ENCODE peak calls at places on chromosomes 16 and 17, in eight cellular contexts. H is cardiac muscle cell, D is OCI-LY7, S is esophagus muscularis mucosa, Q is left ventricle myocardium inferior, B is A549, K is uterus, R is heart right ventricle. G is an unnamed sample.

GRCh38 chr16:83929811-83930555 is 23.1 kb upstream of the OSGIN1 start:
- DNase-seq in Q (no peak), K (no peak), D (no peak), S (no peak), B (no peak), H (no peak), R (no peak), G (no peak)

GRCh38 chr16:19698480-19699465 is 19.3 kb downstream of the KNOP1 start:
- DNase-seq in D (no peak), Q (no peak), B (no peak), K (no peak), S (no peak), H (peak; percentile 71), R (no peak), G (no peak)

GRCh38 chr16:9079430-9079812 is 12.0 kb upstream of the HAPSTR1 start:
- DNase-seq in S (no peak), K (no peak), R (no peak), H (no peak), B (no peak), Q (no peak), D (no peak), G (no peak)

GRCh38 chr17:81339502-81340296 is 44.6 kb upstream of the SLC38A10 start:
- DNase-seq in Q (no peak), K (no peak), H (no peak), D (no peak), S (no peak), R (no peak), B (peak; percentile 91), G (no peak)

GRCh38 chr17:7136266-7136877 is 21.8 kb upstream of the ASGR2 start:
- DNase-seq in B (peak; percentile 77), R (peak; percentile 81), H (peak; percentile 78), K (peak; percentile 68), Q (peak; percentile 69), S (no peak), D (peak; percentile 81), G (peak; percentile 80)

GRCh38 chr16:69469807-69470561 is 45.6 kb downstream of the CYB5B start:
- DNase-seq in H (no peak), Q (no peak), S (no peak), K (no peak), B (no peak), D (peak; percentile 9), R (no peak), G (no peak)

GRCh38 chr17:51657224-51657623 is 396.9 kb downstream of the UTP18 start:
- DNase-seq in S (no peak), Q (no peak), D (no peak), K (no peak), R (no peak), H (no peak), B (no peak), G (no peak)

GRCh38 chr16:65195998-65196397 is 74.1 kb upstream of the CDH11 start:
- DNase-seq in Q (no peak), H (peak; percentile 18), K (no peak), R (no peak), B (no peak), D (no peak), S (no peak), G (no peak)

GRCh38 chr17:33086041-33086440 is 94.4 kb downstream of the SPACA3 start:
- DNase-seq in Q (no peak), S (no peak), K (no peak), B (no peak), H (no peak), D (no peak), R (no peak), G (no peak)

GRCh38 chr17:55062921-55063320 is 94.4 kb downstream of the STXBP4 start:
- DNase-seq in K (no peak), R (no peak), B (peak; percentile 29), H (no peak), Q (no peak), S (no peak), D (no peak), G (no peak)

GRCh38 chr17:41421116-41421515 is 3.3 kb downstream of the KRT37 start:
- DNase-seq in K (peak; percentile 61), B (no peak), S (no peak), Q (no peak), R (no peak), H (no peak), D (no peak), G (no peak)

GRCh38 chr17:42428141-42428944 is 5.3 kb upstream of the CAVIN1 start:
- DNase-seq in R (no peak), S (no peak), B (peak; percentile 97), Q (no peak), K (no peak), D (peak; percentile 74), H (peak; percentile 94), G (peak; percentile 86)

GRCh38 chr16:4401510-4401909 is 14.9 kb downstream of the CORO7 start:
- DNase-seq in D (no peak), B (no peak), S (no peak), Q (no peak), K (no peak), R (no peak), H (no peak), G (no peak)

GRCh38 chr17:79027925-79028491 is 4.0 kb downstream of the C1QTNF1 start:
- DNase-seq in D (no peak), S (no peak), R (peak; percentile 44), B (no peak), K (peak; percentile 27), H (peak; percentile 89), Q (no peak), G (no peak)

GRCh38 chr17:68759343-68760140 is 158.4 kb upstream of the FAM20A start:
- DNase-seq in S (peak; percentile 96), K (peak; percentile 94), R (peak; percentile 81), D (peak; percentile 67), H (peak; percentile 96), B (peak; percentile 95), Q (peak; percentile 85), G (peak; percentile 74)

GRCh38 chr16:80408014-80408413 is 132.8 kb upstream of the DYNLRB2 start:
- DNase-seq in S (no peak), H (no peak), Q (no peak), B (no peak), R (no peak), K (no peak), D (no peak), G (no peak)

GRCh38 chr16:27401768-27402568 is at the start of gene IL21R:
- DNase-seq in S (peak; percentile 86), D (peak; percentile 87), B (no peak), Q (peak; percentile 73), R (peak; percentile 73), H (peak; percentile 69), K (peak; percentile 20), G (peak; percentile 70)

GRCh38 chr16:87823146-87823929 is 46.0 kb downstream of the SLC7A5 start:
- DNase-seq in H (no peak), S (no peak), B (no peak), Q (no peak), R (no peak), D (no peak), K (no peak), G (no peak)

GRCh38 chr16:30839523-30840227 is 52.7 kb upstream of the ZNF629 start:
- DNase-seq in Q (no peak), S (no peak), D (no peak), R (no peak), H (no peak), B (no peak), K (no peak), G (no peak)
- H3K4me1 ChIP-seq in Q (peaks cover 9% of the 10 kb centered on the region), S (peaks cover under 1% of the 10 kb centered on the region), D (no peaks in the 10 kb centered on the region), R (peaks cover 3% of the 10 kb centered on the region), H (peaks cover 8% of the 10 kb centered on the region), B (peaks cover 16% of the 10 kb centered on the region), K (no peaks in the 10 kb centered on the region), G (no peaks in the 10 kb centered on the region)

GRCh38 chr16:85618509-85618908 is 5.4 kb downstream of the GSE1 start:
- DNase-seq in B (no peak), S (no peak), R (no peak), D (no peak), H (no peak), K (no peak), Q (no peak), G (no peak)

GRCh38 chr16:85615852-85616607 is 2.9 kb downstream of the GSE1 start:
- DNase-seq in B (peak; percentile 79), K (peak; percentile 62), D (peak; percentile 94), R (peak; percentile 77), Q (peak; percentile 71), S (peak; percentile 94), H (peak; percentile 85), G (peak; percentile 42)

GRCh38 chr16:85617948-85618347 is 4.8 kb downstream of the GSE1 start:
- DNase-seq in B (no peak), K (no peak), S (no peak), Q (no peak), R (no peak), H (no peak), D (no peak), G (no peak)

GRCh38 chr16:85615014-85615851 is 2.1 kb downstream of the GSE1 start:
- DNase-seq in R (peak; percentile 58), B (peak; percentile 66), D (no peak), S (no peak), H (no peak), K (no peak), Q (peak; percentile 56), G (no peak)

GRCh38 chr16:85616608-85617311 is 3.6 kb downstream of the GSE1 start:
- DNase-seq in R (peak; percentile 64), K (no peak), D (peak; percentile 36), S (no peak), B (no peak), Q (peak; percentile 61), H (no peak), G (no peak)
- H3K4me1 ChIP-seq in R (peaks cover 40% of the 10 kb centered on the region), K (peaks cover 4% of the 10 kb centered on the region), D (peaks cover 44% of the 10 kb centered on the region), S (peaks cover 55% of the 10 kb centered on the region), B (peaks cover 27% of the 10 kb centered on the region), Q (peaks cover 78% of the 10 kb centered on the region), H (peaks cover 29% of the 10 kb centered on the region), G (peaks cover 5% of the 10 kb centered on the region)

DNA sequence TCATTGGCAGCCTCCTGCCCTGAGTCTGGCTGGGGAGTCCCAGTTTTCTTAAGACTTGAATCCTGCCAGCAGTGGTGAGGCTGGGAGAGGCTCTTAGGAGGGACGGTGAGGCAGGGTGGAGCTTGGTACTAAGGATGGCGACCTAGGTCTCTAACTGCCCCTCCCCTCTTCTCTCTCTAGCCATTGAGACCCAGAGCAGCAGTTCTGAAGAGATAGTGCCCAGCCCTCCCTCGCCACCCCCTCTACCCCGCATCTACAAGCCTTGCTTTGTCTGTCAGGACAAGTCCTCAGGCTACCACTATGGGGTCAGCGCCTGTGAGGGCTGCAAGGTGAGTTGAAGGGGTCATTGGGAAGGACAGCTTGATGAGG is 16.4 kb downstream of the GJD3 start:
- DNase-seq in R (no peak), B (no peak), K (no peak), D (no peak), Q (no peak), H (no peak), S (no peak), G (no peak)
- H3K4me1 ChIP-seq in R (peaks cover 62% of the 10 kb centered on the region), B (peaks cover 100% of the 10 kb centered on the region), K (peaks cover 42% of the 10 kb centered on the region), D (peaks cover 27% of the 10 kb centered on the region), Q (peaks cover 90% of the 10 kb centered on the region), H (peaks cover 66% of the 10 kb centered on the region), S (peaks cover 99% of the 10 kb centered on the region), G (peaks cover 56% of the 10 kb centered on the region)

DNA sequence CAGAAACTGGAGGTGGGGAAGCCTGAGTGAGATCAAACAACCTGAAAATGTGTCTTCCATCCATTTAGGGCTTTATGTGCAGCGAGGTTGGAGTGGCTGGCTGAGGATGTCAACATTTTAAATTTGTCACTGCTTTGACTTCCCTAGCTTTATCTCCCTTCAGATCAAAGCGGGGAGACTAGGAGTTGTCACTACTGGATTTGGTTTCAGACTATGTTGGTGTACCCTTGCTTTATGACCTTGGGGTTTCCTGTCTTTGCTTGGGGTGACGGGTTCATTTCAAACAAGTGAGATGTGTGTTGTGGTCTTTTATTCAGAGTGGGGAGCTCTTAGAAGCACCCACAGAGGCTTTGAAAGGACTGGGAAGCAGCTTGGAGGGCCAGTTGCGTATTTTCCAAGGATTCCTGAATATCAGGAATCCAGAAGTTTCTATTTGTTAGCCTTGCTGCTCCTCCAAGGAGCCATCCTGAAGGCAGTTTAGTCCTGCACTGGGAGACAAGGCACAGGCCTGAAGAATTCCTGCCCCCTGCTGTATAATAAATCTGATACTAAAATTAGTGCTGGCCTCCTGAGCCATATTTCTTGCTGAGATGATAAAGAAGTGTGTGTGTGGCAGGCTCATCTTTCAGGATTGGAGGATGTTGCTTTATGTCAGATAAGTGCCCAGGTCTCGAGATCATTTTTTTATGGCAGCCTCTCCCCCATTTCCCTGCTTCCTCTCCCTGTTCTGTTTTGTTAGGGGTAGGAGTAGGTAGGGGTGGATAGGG is 25.7 kb downstream of the MSI2 start:
- DNase-seq in R (no peak), K (no peak), H (no peak), B (no peak), Q (no peak), D (no peak), S (no peak), G (no peak)
- H3K4me1 ChIP-seq in R (peaks cover 24% of the 10 kb centered on the region), K (no peaks in the 10 kb centered on the region), H (peaks cover 37% of the 10 kb centered on the region), B (no peaks in the 10 kb centered on the region), Q (peaks cover 50% of the 10 kb centered on the region), D (peaks cover 46% of the 10 kb centered on the region), S (peaks cover 10% of the 10 kb centered on the region), G (no peaks in the 10 kb centered on the region)

G was measured in ascending aorta.